ENCODE peak calls at places on chromosomes 11 and 22, in seven cellular contexts. One of them, this sample, is unnamed.
A peak's percentile ranks its signal among the peaks of the same experiment; 100 is the strongest.

GRCh38 chr11:17865765-17866428 is 131.3 kb downstream of the KCNC1 start:
- DNase-seq in upper lobe of right lung: no peak
- DNase-seq in MCF 10A: no peak
- DNase-seq in Calu3: no peak
- DNase-seq in AG04450: no peak
- DNase-seq in tibial artery: no peak
- DNase-seq in right lobe of liver: no peak
- DNase-seq in this sample: no peak

GRCh38 chr11:8102296-8102915 is 21.4 kb downstream of the TUB start:
- DNase-seq in upper lobe of right lung: no peak
- DNase-seq in MCF 10A: no peak
- DNase-seq in Calu3: no peak
- DNase-seq in AG04450: no peak
- DNase-seq in tibial artery: no peak
- DNase-seq in right lobe of liver: no peak
- DNase-seq in this sample: no peak

GRCh38 chr11:125451400-125452124 is 44.5 kb downstream of the FEZ1 start:
- DNase-seq in upper lobe of right lung: peak; percentile 71
- DNase-seq in MCF 10A: peak; percentile 5
- DNase-seq in Calu3: peak; percentile 72
- DNase-seq in AG04450: no peak
- DNase-seq in tibial artery: peak; percentile 57
- DNase-seq in right lobe of liver: no peak
- DNase-seq in this sample: no peak

GRCh38 chr11:31822604-31823371 is 11.7 kb upstream of the PAX6 start:
- DNase-seq in upper lobe of right lung: no peak
- DNase-seq in MCF 10A: no peak
- DNase-seq in Calu3: no peak
- DNase-seq in AG04450: no peak
- DNase-seq in tibial artery: no peak
- DNase-seq in right lobe of liver: no peak
- DNase-seq in this sample: no peak

GRCh38 chr11:64092119-64092760 is 56.5 kb downstream of the FLRT1 start:
- DNase-seq in upper lobe of right lung: peak; percentile 74
- DNase-seq in MCF 10A: no peak
- DNase-seq in Calu3: no peak
- DNase-seq in AG04450: no peak
- DNase-seq in tibial artery: no peak
- DNase-seq in right lobe of liver: no peak
- DNase-seq in this sample: no peak

GRCh38 chr11:35363246-35364100 is 55.9 kb downstream of the SLC1A2 start:
- DNase-seq in upper lobe of right lung: no peak
- DNase-seq in MCF 10A: peak; percentile 28
- DNase-seq in Calu3: no peak
- DNase-seq in AG04450: no peak
- DNase-seq in tibial artery: peak; percentile 70
- DNase-seq in right lobe of liver: no peak
- DNase-seq in this sample: no peak

GRCh38 chr11:71496421-71496820 is 30.6 kb upstream of the KRTAP5-7 start:
- DNase-seq in upper lobe of right lung: no peak
- DNase-seq in MCF 10A: no peak
- DNase-seq in Calu3: no peak
- DNase-seq in AG04450: no peak
- DNase-seq in tibial artery: no peak
- DNase-seq in right lobe of liver: no peak
- DNase-seq in this sample: peak; percentile 12

GRCh38 chr11:74783241-74783871 is 34.7 kb downstream of the RNF169 start:
- DNase-seq in upper lobe of right lung: no peak
- DNase-seq in MCF 10A: peak; percentile 1
- DNase-seq in Calu3: peak; percentile 6
- DNase-seq in AG04450: no peak
- DNase-seq in tibial artery: no peak
- DNase-seq in right lobe of liver: no peak
- DNase-seq in this sample: no peak

GRCh38 chr22:19641254-19641982 is 72.9 kb upstream of the SEPTIN5 start:
- DNase-seq in upper lobe of right lung: no peak
- DNase-seq in MCF 10A: no peak
- DNase-seq in Calu3: peak; percentile 15
- DNase-seq in AG04450: no peak
- DNase-seq in tibial artery: no peak
- DNase-seq in right lobe of liver: no peak
- DNase-seq in this sample: no peak

GRCh38 chr11:28176231-28176853 is 68.2 kb downstream of the METTL15 start:
- DNase-seq in upper lobe of right lung: no peak
- DNase-seq in MCF 10A: peak; percentile 56
- DNase-seq in Calu3: no peak
- DNase-seq in AG04450: no peak
- DNase-seq in tibial artery: no peak
- DNase-seq in right lobe of liver: no peak
- DNase-seq in this sample: no peak

GRCh38 chr11:16856022-16856471 is 117.6 kb downstream of the C11orf58 start:
- DNase-seq in upper lobe of right lung: no peak
- DNase-seq in MCF 10A: no peak
- DNase-seq in Calu3: no peak
- DNase-seq in AG04450: no peak
- DNase-seq in tibial artery: no peak
- DNase-seq in right lobe of liver: no peak
- DNase-seq in this sample: no peak

GRCh38 chr11:102387056-102387781 is 40.2 kb downstream of the BIRC2 start:
- DNase-seq in upper lobe of right lung: no peak
- DNase-seq in MCF 10A: no peak
- DNase-seq in Calu3: no peak
- DNase-seq in AG04450: no peak
- DNase-seq in tibial artery: no peak
- DNase-seq in right lobe of liver: no peak
- DNase-seq in this sample: no peak

GRCh38 chr22:41998361-41999261 is at the start of gene WBP2NL:
- DNase-seq in upper lobe of right lung: peak; percentile 92
- DNase-seq in MCF 10A: no peak
- DNase-seq in Calu3: peak; percentile 93
- DNase-seq in AG04450: peak; percentile 8
- DNase-seq in tibial artery: peak; percentile 61
- DNase-seq in right lobe of liver: peak; percentile 94
- DNase-seq in this sample: peak; percentile 83

GRCh38 chr11:83033972-83034672 is 37.6 kb downstream of the RAB30 start:
- DNase-seq in upper lobe of right lung: no peak
- DNase-seq in MCF 10A: peak; percentile 77
- DNase-seq in Calu3: peak; percentile 2
- DNase-seq in AG04450: no peak
- DNase-seq in tibial artery: peak; percentile 58
- DNase-seq in right lobe of liver: no peak
- DNase-seq in this sample: no peak

GRCh38 chr11:87368876-87369480 is 331.2 kb downstream of the TMEM135 start:
- DNase-seq in upper lobe of right lung: no peak
- DNase-seq in MCF 10A: no peak
- DNase-seq in Calu3: no peak
- DNase-seq in AG04450: no peak
- DNase-seq in tibial artery: no peak
- DNase-seq in right lobe of liver: no peak
- DNase-seq in this sample: no peak

GRCh38 chr11:61963016-61963281 is 4.5 kb downstream of the FTH1 start:
- DNase-seq in upper lobe of right lung: peak; percentile 65
- DNase-seq in MCF 10A: no peak
- DNase-seq in Calu3: no peak
- DNase-seq in AG04450: no peak
- DNase-seq in tibial artery: no peak
- DNase-seq in right lobe of liver: no peak
- DNase-seq in this sample: no peak

GRCh38 chr22:20524004-20524481 is 16.6 kb downstream of the MED15 start:
- DNase-seq in upper lobe of right lung: no peak
- DNase-seq in MCF 10A: no peak
- DNase-seq in Calu3: no peak
- DNase-seq in AG04450: no peak
- DNase-seq in tibial artery: no peak
- DNase-seq in right lobe of liver: peak; percentile 9
- DNase-seq in this sample: no peak

GRCh38 chr22:32957093-32957835 is 100.9 kb downstream of the SYN3 start:
- DNase-seq in upper lobe of right lung: no peak
- DNase-seq in MCF 10A: no peak
- DNase-seq in Calu3: no peak
- DNase-seq in AG04450: no peak
- DNase-seq in tibial artery: no peak
- DNase-seq in right lobe of liver: no peak
- DNase-seq in this sample: no peak

GRCh38 chr11:35139883-35140282 is 912 bp downstream of the CD44 start:
- DNase-seq in upper lobe of right lung: no peak
- DNase-seq in MCF 10A: peak; percentile 48
- DNase-seq in Calu3: no peak
- DNase-seq in AG04450: no peak
- DNase-seq in tibial artery: no peak
- DNase-seq in right lobe of liver: no peak
- DNase-seq in this sample: no peak

GRCh38 chr22:37295213-37295886 is 13.0 kb downstream of the CYTH4 start:
- DNase-seq in upper lobe of right lung: no peak
- DNase-seq in MCF 10A: no peak
- DNase-seq in Calu3: no peak
- DNase-seq in AG04450: no peak
- DNase-seq in tibial artery: no peak
- DNase-seq in right lobe of liver: no peak
- DNase-seq in this sample: no peak

GRCh38 chr11:65856689-65857499 is 1.1 kb downstream of the CFL1 start:
- DNase-seq in upper lobe of right lung: peak; percentile 94
- DNase-seq in MCF 10A: peak; percentile 72
- DNase-seq in Calu3: peak; percentile 82
- DNase-seq in AG04450: no peak
- DNase-seq in tibial artery: peak; percentile 82
- DNase-seq in right lobe of liver: peak; percentile 89
- DNase-seq in this sample: peak; percentile 77

GRCh38 chr11:61477734-61478148 is 30.8 kb upstream of the LRRC10B start:
- DNase-seq in upper lobe of right lung: peak; percentile 73
- DNase-seq in MCF 10A: peak; percentile 27
- DNase-seq in Calu3: peak; percentile 60
- DNase-seq in AG04450: no peak
- DNase-seq in tibial artery: peak; percentile 38
- DNase-seq in right lobe of liver: no peak
- DNase-seq in this sample: peak; percentile 61

GRCh38 chr11:121451982-121452608 is at the start of gene SORL1:
- DNase-seq in upper lobe of right lung: peak; percentile 91
- DNase-seq in MCF 10A: peak; percentile 68
- DNase-seq in Calu3: peak; percentile 71
- DNase-seq in AG04450: no peak
- DNase-seq in tibial artery: peak; percentile 52
- DNase-seq in right lobe of liver: peak; percentile 89
- DNase-seq in this sample: peak; percentile 57

GRCh38 chr11:73185680-73186293 is 32.3 kb upstream of the P2RY2 start:
- DNase-seq in upper lobe of right lung: no peak
- DNase-seq in MCF 10A: peak; percentile 86
- DNase-seq in Calu3: no peak
- DNase-seq in AG04450: peak; percentile 27
- DNase-seq in tibial artery: peak; percentile 59
- DNase-seq in right lobe of liver: no peak
- DNase-seq in this sample: no peak

GRCh38 chr22:34972498-34972897 is 93.5 kb upstream of the ISX start:
- DNase-seq in upper lobe of right lung: no peak
- DNase-seq in MCF 10A: no peak
- DNase-seq in Calu3: no peak
- DNase-seq in AG04450: no peak
- DNase-seq in tibial artery: no peak
- DNase-seq in right lobe of liver: no peak
- DNase-seq in this sample: no peak

DNA sequence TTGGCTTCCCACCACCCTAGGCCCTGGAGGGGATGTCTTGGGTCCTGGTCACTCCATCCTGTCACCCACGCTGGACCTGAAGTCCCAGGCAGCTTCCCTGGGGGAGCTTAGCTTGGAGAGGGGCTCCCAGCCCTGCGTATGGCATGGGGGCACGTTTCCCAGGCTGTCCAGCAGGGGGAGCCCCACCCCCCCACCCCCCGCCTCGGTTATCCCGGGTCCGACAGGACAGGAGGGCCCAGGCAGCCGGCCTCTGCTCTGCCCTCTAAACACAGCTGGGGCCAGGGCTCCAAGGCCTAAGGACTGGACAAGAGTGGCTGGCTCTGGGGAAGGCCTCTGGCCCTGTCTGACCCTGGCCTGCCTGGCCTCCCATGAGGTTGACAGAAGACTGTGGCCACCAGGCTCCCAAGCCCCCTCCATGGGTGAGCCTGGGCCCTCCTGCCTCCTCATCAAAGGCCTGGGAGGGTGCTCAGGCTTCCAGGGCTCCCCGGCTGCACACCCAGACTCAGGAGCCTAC is 104.8 kb downstream of the NECTIN1 start:
- DNase-seq in upper lobe of right lung: no peak
- DNase-seq in MCF 10A: no peak
- DNase-seq in Calu3: no peak
- DNase-seq in AG04450: no peak
- DNase-seq in tibial artery: no peak
- DNase-seq in right lobe of liver: no peak
- DNase-seq in this sample: no peak
- TF ChIP-seq CTCF in upper lobe of right lung: peak; percentile 65
- TF ChIP-seq CTCF in MCF 10A: peak; percentile 69
- TF ChIP-seq CTCF in Calu3: peak; percentile 49
- TF ChIP-seq CTCF in AG04450: peak; percentile 46
- TF ChIP-seq CTCF in tibial artery: no peak
- TF ChIP-seq CTCF in right lobe of liver: peak; percentile 58
- TF ChIP-seq CTCF in this sample: no peak

GRCh38 chr11:45233121-45233803 is 52.9 kb downstream of the SYT13 start:
- DNase-seq in upper lobe of right lung: peak; percentile 84
- DNase-seq in MCF 10A: peak; percentile 70
- DNase-seq in Calu3: peak; percentile 79
- DNase-seq in AG04450: peak; percentile 7
- DNase-seq in tibial artery: peak; percentile 67
- DNase-seq in right lobe of liver: peak; percentile 72
- DNase-seq in this sample: peak; percentile 46
- TF ChIP-seq CTCF in upper lobe of right lung: peak; percentile 88
- TF ChIP-seq CTCF in MCF 10A: peak; percentile 83
- TF ChIP-seq CTCF in Calu3: peak; percentile 83
- TF ChIP-seq CTCF in AG04450: peak; percentile 86
- TF ChIP-seq CTCF in tibial artery: peak; percentile 75
- TF ChIP-seq CTCF in right lobe of liver: peak; percentile 83
- TF ChIP-seq CTCF in this sample: peak; percentile 41

GRCh38 chr11:114075343-114075610 is 15.8 kb downstream of the ZBTB16 start:
- DNase-seq in upper lobe of right lung: no peak
- DNase-seq in MCF 10A: no peak
- DNase-seq in Calu3: no peak
- DNase-seq in AG04450: no peak
- DNase-seq in tibial artery: no peak
- DNase-seq in right lobe of liver: no peak
- DNase-seq in this sample: no peak
- TF ChIP-seq CTCF in upper lobe of right lung: no peak
- TF ChIP-seq CTCF in MCF 10A: no peak
- TF ChIP-seq CTCF in Calu3: no peak
- TF ChIP-seq CTCF in AG04450: no peak
- TF ChIP-seq CTCF in tibial artery: no peak
- TF ChIP-seq CTCF in right lobe of liver: no peak
- TF ChIP-seq CTCF in this sample: no peak

DNA sequence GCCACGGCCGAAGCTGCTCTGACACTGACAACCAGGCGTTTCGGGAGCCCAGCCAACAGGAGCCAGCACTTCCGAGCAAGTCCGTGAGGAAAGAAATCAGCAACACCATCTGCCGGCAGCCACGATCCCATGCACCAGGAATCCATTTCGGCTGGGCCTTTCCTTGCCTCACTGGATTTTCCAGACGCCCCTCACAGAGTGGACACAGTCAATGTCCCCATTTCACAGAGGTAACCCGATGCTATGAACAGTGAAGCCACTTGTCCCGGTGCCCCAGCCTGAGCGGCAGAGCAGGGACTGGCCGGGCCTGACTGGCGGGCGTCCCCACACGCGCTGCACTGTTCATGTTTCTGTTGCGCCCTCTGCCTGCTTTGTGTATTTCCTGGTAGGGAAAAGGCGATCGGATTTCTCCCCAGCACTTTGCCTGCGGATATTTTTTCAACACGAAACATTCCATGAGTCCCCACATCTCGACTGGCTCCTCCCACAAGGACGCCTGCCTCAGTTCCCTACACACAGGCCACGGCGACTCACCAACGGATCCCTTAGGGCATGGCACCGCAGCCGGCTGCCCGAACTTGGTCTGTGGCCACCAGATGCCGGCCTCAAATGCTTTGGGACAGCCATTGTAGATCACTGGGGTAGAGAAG is 55.3 kb downstream of the TRMU start:
- DNase-seq in upper lobe of right lung: no peak
- DNase-seq in MCF 10A: no peak
- DNase-seq in Calu3: peak; percentile 73
- DNase-seq in AG04450: peak; percentile 6
- DNase-seq in tibial artery: peak; percentile 44
- DNase-seq in right lobe of liver: peak; percentile 79
- DNase-seq in this sample: no peak
- TF ChIP-seq CTCF in upper lobe of right lung: peak; percentile 34
- TF ChIP-seq CTCF in MCF 10A: no peak
- TF ChIP-seq CTCF in Calu3: peak; percentile 73
- TF ChIP-seq CTCF in AG04450: peak; percentile 69
- TF ChIP-seq CTCF in tibial artery: peak; percentile 15
- TF ChIP-seq CTCF in right lobe of liver: peak; percentile 63
- TF ChIP-seq CTCF in this sample: no peak

This sample was measured in activated B cell treated with CpG ODN at 0.5 μM for 24 hours.